ENCODE peak calls at places on chromosomes 2 and 18, in ten cellular contexts. One of them, this sample, is unnamed.

GRCh38 chr2:30346475-30347169 is 100.4 kb upstream of the LCLAT1 start:
- DNase-seq in K562: no peak
- DNase-seq in transverse colon: peak; percentile 33
- DNase-seq in A549: no peak
- DNase-seq in GM12878: no peak
- DNase-seq in SK-N-SH: no peak
- DNase-seq in ovary: peak; percentile 83
- DNase-seq in upper lobe of left lung: peak; percentile 40
- DNase-seq in sigmoid colon: peak; percentile 90
- DNase-seq in H1: peak; percentile 13
- DNase-seq in this sample: no peak

GRCh38 chr2:209592106-209592505 is 168.3 kb downstream of the MAP2 start:
- DNase-seq in K562: no peak
- DNase-seq in transverse colon: no peak
- DNase-seq in A549: no peak
- DNase-seq in GM12878: no peak
- DNase-seq in SK-N-SH: no peak
- DNase-seq in ovary: no peak
- DNase-seq in upper lobe of left lung: no peak
- DNase-seq in sigmoid colon: no peak
- DNase-seq in H1: no peak
- DNase-seq in this sample: no peak

GRCh38 chr2:148742373-148742772 is 97.8 kb downstream of the EPC2 start:
- DNase-seq in K562: no peak
- DNase-seq in transverse colon: no peak
- DNase-seq in A549: no peak
- DNase-seq in GM12878: no peak
- DNase-seq in SK-N-SH: no peak
- DNase-seq in ovary: no peak
- DNase-seq in upper lobe of left lung: no peak
- DNase-seq in sigmoid colon: no peak
- DNase-seq in H1: no peak
- DNase-seq in this sample: no peak

GRCh38 chr2:219726916-219727315 is 99.5 kb downstream of the SLC4A3 start:
- DNase-seq in K562: no peak
- DNase-seq in transverse colon: no peak
- DNase-seq in A549: no peak
- DNase-seq in GM12878: no peak
- DNase-seq in SK-N-SH: no peak
- DNase-seq in ovary: no peak
- DNase-seq in upper lobe of left lung: no peak
- DNase-seq in sigmoid colon: no peak
- DNase-seq in H1: no peak
- DNase-seq in this sample: no peak

GRCh38 chr2:36770542-36771287 is 74.2 kb downstream of the VIT start:
- DNase-seq in K562: peak; percentile 78
- DNase-seq in transverse colon: peak; percentile 17
- DNase-seq in A549: peak; percentile 76
- DNase-seq in GM12878: no peak
- DNase-seq in SK-N-SH: peak; percentile 64
- DNase-seq in ovary: peak; percentile 39
- DNase-seq in upper lobe of left lung: no peak
- DNase-seq in sigmoid colon: no peak
- DNase-seq in H1: peak; percentile 62
- DNase-seq in this sample: no peak

GRCh38 chr2:10126627-10127026 is 4.1 kb downstream of the RRM2 start:
- DNase-seq in K562: peak; percentile 1
- DNase-seq in transverse colon: no peak
- DNase-seq in A549: no peak
- DNase-seq in GM12878: no peak
- DNase-seq in SK-N-SH: no peak
- DNase-seq in ovary: no peak
- DNase-seq in upper lobe of left lung: no peak
- DNase-seq in sigmoid colon: peak; percentile 18
- DNase-seq in H1: no peak
- DNase-seq in this sample: no peak

GRCh38 chr2:104118889-104119288 is 735.0 kb upstream of the POU3F3 start:
- DNase-seq in K562: no peak
- DNase-seq in transverse colon: no peak
- DNase-seq in A549: no peak
- DNase-seq in GM12878: no peak
- DNase-seq in SK-N-SH: no peak
- DNase-seq in ovary: no peak
- DNase-seq in upper lobe of left lung: no peak
- DNase-seq in sigmoid colon: no peak
- DNase-seq in H1: no peak
- DNase-seq in this sample: no peak

GRCh38 chr18:54607213-54607934 is 16.3 kb downstream of the DYNAP start:
- DNase-seq in K562: no peak
- DNase-seq in transverse colon: peak; percentile 38
- DNase-seq in A549: peak; percentile 16
- DNase-seq in GM12878: no peak
- DNase-seq in SK-N-SH: no peak
- DNase-seq in ovary: no peak
- DNase-seq in upper lobe of left lung: no peak
- DNase-seq in sigmoid colon: no peak
- DNase-seq in H1: peak; percentile 38
- DNase-seq in this sample: no peak

DNA sequence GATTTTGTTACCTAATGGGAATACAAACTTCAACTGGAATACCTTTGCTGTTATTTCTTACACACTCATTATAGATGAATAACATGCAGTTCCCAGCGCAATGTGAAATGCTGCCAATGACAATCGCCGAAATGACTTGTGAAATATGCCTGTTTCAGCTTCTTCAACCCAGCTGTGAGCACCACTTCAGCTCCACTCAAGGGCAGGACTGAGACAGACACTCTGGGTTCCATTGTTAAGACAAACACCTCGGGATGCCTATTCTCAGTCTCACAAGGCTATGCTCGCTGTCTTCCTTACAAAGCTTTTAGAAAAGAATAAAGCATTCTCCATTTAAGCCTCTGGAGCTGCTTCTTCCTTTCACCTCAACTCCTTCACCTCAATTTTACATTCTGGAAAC is 4.3 kb downstream of the CBLN2 start:
- DNase-seq in K562: no peak
- DNase-seq in transverse colon: no peak
- DNase-seq in A549: no peak
- DNase-seq in GM12878: no peak
- DNase-seq in SK-N-SH: no peak
- DNase-seq in ovary: no peak
- DNase-seq in upper lobe of left lung: no peak
- DNase-seq in sigmoid colon: no peak
- DNase-seq in H1: no peak
- DNase-seq in this sample: no peak
- TF ChIP-seq EP300 in K562: no peak
- TF ChIP-seq EP300 in transverse colon: no peak
- TF ChIP-seq EP300 in A549: no peak
- TF ChIP-seq EP300 in GM12878: no peak
- TF ChIP-seq EP300 in SK-N-SH: no peak
- TF ChIP-seq EP300 in ovary: no peak
- TF ChIP-seq EP300 in upper lobe of left lung: no peak
- TF ChIP-seq EP300 in sigmoid colon: no peak
- TF ChIP-seq EP300 in H1: no peak
- TF ChIP-seq EP300 in this sample: no peak

GRCh38 chr18:3151379-3152264 is 68.1 kb downstream of the MYOM1 start:
- DNase-seq in K562: peak; percentile 62
- DNase-seq in transverse colon: no peak
- DNase-seq in A549: peak; percentile 30
- DNase-seq in GM12878: no peak
- DNase-seq in SK-N-SH: peak; percentile 64
- DNase-seq in ovary: no peak
- DNase-seq in upper lobe of left lung: no peak
- DNase-seq in sigmoid colon: no peak
- DNase-seq in H1: no peak
- DNase-seq in this sample: no peak

GRCh38 chr18:3152294-3152693 is 67.5 kb downstream of the MYOM1 start:
- DNase-seq in K562: no peak
- DNase-seq in transverse colon: no peak
- DNase-seq in A549: no peak
- DNase-seq in GM12878: no peak
- DNase-seq in SK-N-SH: no peak
- DNase-seq in ovary: no peak
- DNase-seq in upper lobe of left lung: no peak
- DNase-seq in sigmoid colon: no peak
- DNase-seq in H1: no peak
- DNase-seq in this sample: no peak

GRCh38 chr18:3150688-3151087 is 69.1 kb downstream of the MYOM1 start:
- DNase-seq in K562: no peak
- DNase-seq in transverse colon: no peak
- DNase-seq in A549: no peak
- DNase-seq in GM12878: no peak
- DNase-seq in SK-N-SH: no peak
- DNase-seq in ovary: no peak
- DNase-seq in upper lobe of left lung: no peak
- DNase-seq in sigmoid colon: no peak
- DNase-seq in H1: no peak
- DNase-seq in this sample: no peak

GRCh38 chr18:3154214-3154613 is 65.6 kb downstream of the MYOM1 start:
- DNase-seq in K562: no peak
- DNase-seq in transverse colon: no peak
- DNase-seq in A549: no peak
- DNase-seq in GM12878: no peak
- DNase-seq in SK-N-SH: no peak
- DNase-seq in ovary: no peak
- DNase-seq in upper lobe of left lung: no peak
- DNase-seq in sigmoid colon: no peak
- DNase-seq in H1: no peak
- DNase-seq in this sample: no peak

GRCh38 chr18:3153107-3153704 is 66.6 kb downstream of the MYOM1 start:
- DNase-seq in K562: no peak
- DNase-seq in transverse colon: no peak
- DNase-seq in A549: no peak
- DNase-seq in GM12878: peak; percentile 80
- DNase-seq in SK-N-SH: no peak
- DNase-seq in ovary: no peak
- DNase-seq in upper lobe of left lung: no peak
- DNase-seq in sigmoid colon: no peak
- DNase-seq in H1: no peak
- DNase-seq in this sample: no peak
- H3K4me1 ChIP-seq in K562: peaks cover 3% of the 10 kb centered on the region
- H3K4me1 ChIP-seq in transverse colon: no peaks in the 10 kb centered on the region
- H3K4me1 ChIP-seq in A549: peaks cover 10% of the 10 kb centered on the region
- H3K4me1 ChIP-seq in GM12878: peaks cover 12% of the 10 kb centered on the region
- H3K4me1 ChIP-seq in SK-N-SH: no peaks in the 10 kb centered on the region
- H3K4me1 ChIP-seq in ovary: no peaks in the 10 kb centered on the region
- H3K4me1 ChIP-seq in upper lobe of left lung: no peaks in the 10 kb centered on the region
- H3K4me1 ChIP-seq in sigmoid colon: no peaks in the 10 kb centered on the region
- H3K4me1 ChIP-seq in H1: no peaks in the 10 kb centered on the region
- H3K4me1 ChIP-seq in this sample: peaks cover 5% of the 10 kb centered on the region

DNA sequence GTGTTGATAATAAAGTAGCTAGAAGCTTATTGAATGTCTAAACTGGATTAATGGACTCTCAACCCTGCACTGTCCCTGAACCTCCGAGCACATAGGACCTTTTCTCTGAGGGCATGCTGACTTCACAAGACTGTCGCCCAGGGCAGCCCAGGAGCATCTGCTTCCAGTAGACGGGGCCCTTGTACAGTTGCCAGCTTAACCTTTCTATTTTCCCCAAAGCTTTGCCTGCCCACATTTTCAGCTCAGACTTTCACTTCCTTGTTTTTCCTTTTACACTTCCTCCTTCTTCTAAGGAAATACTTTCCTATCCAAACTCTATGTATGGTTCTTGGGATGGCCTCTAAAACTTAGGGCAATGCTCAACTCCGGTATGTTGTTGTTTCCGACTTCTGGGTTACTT is 1.3 kb downstream of the VWA3B start:
- DNase-seq in K562: no peak
- DNase-seq in transverse colon: peak; percentile 41
- DNase-seq in A549: no peak
- DNase-seq in GM12878: no peak
- DNase-seq in SK-N-SH: no peak
- DNase-seq in ovary: no peak
- DNase-seq in upper lobe of left lung: no peak
- DNase-seq in sigmoid colon: peak; percentile 67
- DNase-seq in H1: no peak
- DNase-seq in this sample: peak; percentile 14
- TF ChIP-seq EP300 in K562: no peak
- TF ChIP-seq EP300 in transverse colon: no peak
- TF ChIP-seq EP300 in A549: no peak
- TF ChIP-seq EP300 in GM12878: no peak
- TF ChIP-seq EP300 in SK-N-SH: no peak
- TF ChIP-seq EP300 in ovary: no peak
- TF ChIP-seq EP300 in upper lobe of left lung: no peak
- TF ChIP-seq EP300 in sigmoid colon: no peak
- TF ChIP-seq EP300 in H1: no peak
- TF ChIP-seq EP300 in this sample: peak; percentile 50

GRCh38 chr2:39476524-39476923 is 39.4 kb upstream of the MAP4K3 start:
- DNase-seq in K562: no peak
- DNase-seq in transverse colon: no peak
- DNase-seq in A549: no peak
- DNase-seq in GM12878: no peak
- DNase-seq in SK-N-SH: no peak
- DNase-seq in ovary: no peak
- DNase-seq in upper lobe of left lung: no peak
- DNase-seq in sigmoid colon: no peak
- DNase-seq in H1: no peak
- DNase-seq in this sample: no peak

GRCh38 chr2:39481611-39482010 is 44.5 kb upstream of the MAP4K3 start:
- DNase-seq in K562: no peak
- DNase-seq in transverse colon: no peak
- DNase-seq in A549: peak; percentile 54
- DNase-seq in GM12878: no peak
- DNase-seq in SK-N-SH: no peak
- DNase-seq in ovary: no peak
- DNase-seq in upper lobe of left lung: no peak
- DNase-seq in sigmoid colon: no peak
- DNase-seq in H1: no peak
- DNase-seq in this sample: no peak

GRCh38 chr2:39483530-39483929 is 46.4 kb upstream of the MAP4K3 start:
- DNase-seq in K562: no peak
- DNase-seq in transverse colon: no peak
- DNase-seq in A549: no peak
- DNase-seq in GM12878: no peak
- DNase-seq in SK-N-SH: no peak
- DNase-seq in ovary: no peak
- DNase-seq in upper lobe of left lung: no peak
- DNase-seq in sigmoid colon: no peak
- DNase-seq in H1: no peak
- DNase-seq in this sample: no peak

GRCh38 chr2:39484206-39484605 is 47.1 kb upstream of the MAP4K3 start:
- DNase-seq in K562: no peak
- DNase-seq in transverse colon: no peak
- DNase-seq in A549: no peak
- DNase-seq in GM12878: no peak
- DNase-seq in SK-N-SH: no peak
- DNase-seq in ovary: peak; percentile 46
- DNase-seq in upper lobe of left lung: no peak
- DNase-seq in sigmoid colon: no peak
- DNase-seq in H1: no peak
- DNase-seq in this sample: no peak

DNA sequence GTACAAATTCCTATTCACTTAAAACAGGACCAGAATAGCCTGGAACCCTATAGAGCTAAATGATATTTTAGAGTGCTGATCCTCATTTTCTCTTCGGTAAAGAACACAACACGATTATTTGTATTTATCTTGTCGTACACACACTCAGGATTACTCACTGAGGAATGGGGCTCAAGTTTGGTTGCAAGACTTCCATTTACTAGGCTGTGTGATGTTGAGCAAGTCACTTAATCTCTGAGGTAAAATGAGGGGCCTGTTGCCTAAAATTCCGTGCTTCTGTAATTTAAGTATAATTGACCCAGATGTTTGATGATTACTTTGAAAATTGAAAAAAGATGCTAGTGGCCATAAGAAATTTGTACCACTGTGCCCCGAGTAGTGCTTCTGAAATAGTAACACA is 42.6 kb upstream of the MAP4K3 start:
- DNase-seq in K562: no peak
- DNase-seq in transverse colon: no peak
- DNase-seq in A549: no peak
- DNase-seq in GM12878: no peak
- DNase-seq in SK-N-SH: no peak
- DNase-seq in ovary: no peak
- DNase-seq in upper lobe of left lung: no peak
- DNase-seq in sigmoid colon: no peak
- DNase-seq in H1: no peak
- DNase-seq in this sample: no peak
- H3K4me1 ChIP-seq in K562: no peaks in the 10 kb centered on the region
- H3K4me1 ChIP-seq in transverse colon: no peaks in the 10 kb centered on the region
- H3K4me1 ChIP-seq in A549: peaks cover 31% of the 10 kb centered on the region
- H3K4me1 ChIP-seq in GM12878: peaks cover 12% of the 10 kb centered on the region
- H3K4me1 ChIP-seq in SK-N-SH: peaks cover 8% of the 10 kb centered on the region
- H3K4me1 ChIP-seq in ovary: peaks cover 3% of the 10 kb centered on the region
- H3K4me1 ChIP-seq in upper lobe of left lung: peaks cover 7% of the 10 kb centered on the region
- H3K4me1 ChIP-seq in sigmoid colon: peaks cover 9% of the 10 kb centered on the region
- H3K4me1 ChIP-seq in H1: peaks cover 7% of the 10 kb centered on the region
- H3K4me1 ChIP-seq in this sample: no peaks in the 10 kb centered on the region